ENCODE peak calls at places on chromosomes 5 and 9, in ten cellular contexts. Z is heart left ventricle; C is fibroblast of lung; H is right lobe of liver; Y is endodermal cell; L is cardiac muscle cell; F is A549; T is neural progenitor cell; A is CD8-positive, alpha-beta T cell; I is gastrocnemius medialis. N is an unnamed sample. For H3K4me1, the result is how much of the 10 kb centered on the place peaks cover.

GRCh38 chr5:172110921-172111873 is 76.8 kb downstream of the STK10 start:
- DNase-seq in Z (peak), F (no peak), L (no peak), H (no peak), C (peak), Y (peak), T (peak), I (no peak), A (peak), N (peak)

GRCh38 chr9:37938121-37938906 is 34.4 kb upstream of the SLC25A51 start:
- DNase-seq in T (peak), I (no peak), Z (peak), F (no peak), C (peak), L (no peak), A (no peak), H (no peak), Y (no peak), N (no peak)

GRCh38 chr9:125460883-125461475 is 199.4 kb downstream of the GAPVD1 start:
- DNase-seq in A (no peak), H (peak), L (no peak), C (peak), F (no peak), Z (no peak), I (no peak), Y (no peak), T (no peak), N (no peak)

GRCh38 chr5:14066326-14066725 is 76.8 kb upstream of the TRIO start:
- DNase-seq in A (no peak), L (no peak), C (no peak), I (no peak), H (no peak), F (no peak), Y (no peak), T (no peak), Z (no peak), N (no peak)

GRCh38 chr9:14616188-14616982 is 76.8 kb downstream of the ZDHHC21 start:
- DNase-seq in Z (no peak), H (no peak), Y (no peak), L (peak), I (no peak), C (peak), F (peak), T (peak), A (no peak), N (no peak)

GRCh38 chr5:138629383-138629782 is 54.2 kb upstream of the HSPA9 start:
- DNase-seq in I (no peak), A (no peak), H (no peak), Z (no peak), C (no peak), T (no peak), F (no peak), L (no peak), Y (no peak), N (no peak)

GRCh38 chr9:92094655-92095054 is 20.6 kb downstream of the SPTLC1 start:
- DNase-seq in L (peak), I (no peak), T (no peak), F (no peak), Z (no peak), H (no peak), A (no peak), C (no peak), Y (peak), N (no peak)

GRCh38 chr9:114023961-114024360 is 54.1 kb downstream of the AMBP start:
- DNase-seq in F (no peak), Z (no peak), H (no peak), A (no peak), I (no peak), C (no peak), L (no peak), T (no peak), Y (no peak), N (no peak)

GRCh38 chr9:108316633-108317032 is 539.2 kb downstream of the ACTL7B start:
- DNase-seq in Y (no peak), A (no peak), T (no peak), I (no peak), H (no peak), F (no peak), L (no peak), C (no peak), Z (no peak), N (no peak)

GRCh38 chr9:119004618-119004990 is 364.6 kb downstream of the BRINP1 start:
- DNase-seq in A (no peak), I (peak), C (peak), Z (peak), Y (no peak), L (peak), T (no peak), H (peak), F (no peak), N (peak)

GRCh38 chr5:176619203-176619568 is 9.2 kb upstream of the GPRIN1 start:
- DNase-seq in L (peak), A (peak), T (peak), I (peak), C (peak), Y (peak), Z (peak), F (peak), H (no peak), N (peak)

GRCh38 chr5:154868702-154869101 is 10.3 kb downstream of the CNOT8 start:
- DNase-seq in Y (peak), L (peak), I (peak), H (no peak), T (no peak), F (peak), Z (no peak), A (no peak), C (no peak), N (peak)

GRCh38 chr9:33354651-33355211 is 47.6 kb downstream of the AQP7 start:
- DNase-seq in A (no peak), I (no peak), T (no peak), F (no peak), Z (no peak), C (peak), L (no peak), Y (no peak), H (no peak), N (no peak)

GRCh38 chr9:95049761-95050160 is 267.7 kb downstream of the FANCC start:
- DNase-seq in C (peak), I (no peak), F (no peak), T (no peak), A (no peak), Y (no peak), H (no peak), L (no peak), Z (no peak), N (no peak)

GRCh38 chr9:95044731-95045508 is 272.6 kb downstream of the FANCC start:
- DNase-seq in T (peak), L (peak), Y (peak), I (peak), H (no peak), C (no peak), F (peak), A (no peak), Z (peak), N (peak)

GRCh38 chr9:95045751-95046150 is 271.8 kb downstream of the FANCC start:
- DNase-seq in T (peak), Z (no peak), L (peak), I (no peak), C (no peak), Y (peak), A (no peak), H (no peak), F (no peak), N (no peak)

GRCh38 chr9:95047452-95048224 is 269.9 kb downstream of the FANCC start:
- DNase-seq in L (no peak), I (no peak), Z (no peak), C (no peak), A (no peak), Y (peak), H (no peak), F (no peak), T (no peak), N (no peak)

DNA sequence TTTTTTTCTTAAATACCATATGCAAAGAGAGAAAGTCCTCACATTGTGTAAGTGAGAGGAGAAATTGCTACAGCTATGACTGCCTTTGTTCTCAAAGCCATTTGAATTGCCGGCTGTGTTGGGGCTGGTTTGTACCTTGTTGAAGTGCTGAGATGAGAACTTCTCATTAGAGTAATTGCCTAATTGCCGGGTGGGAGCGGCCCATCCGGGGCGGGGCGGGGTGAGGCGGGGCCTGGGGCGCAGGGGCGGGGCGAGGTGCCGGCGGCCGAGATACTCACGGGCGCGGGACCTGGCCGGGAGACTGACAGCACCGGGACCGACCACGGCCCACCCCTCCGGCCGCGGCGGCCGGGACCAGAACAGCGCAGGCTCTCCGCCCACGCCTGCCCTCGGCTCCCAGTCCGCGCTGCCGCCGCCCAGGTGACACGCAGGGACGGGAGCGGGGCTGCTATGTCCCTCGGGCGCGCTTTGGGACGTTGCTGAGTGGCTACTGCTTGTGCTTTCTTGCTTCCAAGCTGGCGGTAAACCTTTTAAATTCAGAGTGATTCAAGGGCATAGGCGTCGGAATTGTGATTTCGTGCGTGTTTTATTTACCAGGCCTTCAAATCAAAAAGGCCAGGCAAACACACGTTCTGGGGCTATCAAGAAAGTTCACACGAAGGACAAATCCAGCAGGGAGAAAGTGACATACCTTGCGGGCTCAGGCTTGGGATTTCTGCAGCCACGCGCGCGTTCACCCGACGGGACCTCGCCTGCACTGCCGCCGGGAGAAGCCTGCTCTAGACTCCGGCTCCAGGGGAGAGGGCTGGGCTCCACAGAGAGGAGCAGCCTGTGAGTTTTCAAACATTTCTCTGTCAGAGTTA is 269.1 kb downstream of the FANCC start:
- DNase-seq in L (peak), F (no peak), T (peak), C (peak), H (peak), I (peak), A (peak), Y (peak), Z (peak), N (peak)
- H3K4me1 ChIP-seq in L (under half), F (half or more), T (under half), C (under half), H (under half), I (half or more), A (under half), Y (under half), Z (half or more), N (half or more)

DNA sequence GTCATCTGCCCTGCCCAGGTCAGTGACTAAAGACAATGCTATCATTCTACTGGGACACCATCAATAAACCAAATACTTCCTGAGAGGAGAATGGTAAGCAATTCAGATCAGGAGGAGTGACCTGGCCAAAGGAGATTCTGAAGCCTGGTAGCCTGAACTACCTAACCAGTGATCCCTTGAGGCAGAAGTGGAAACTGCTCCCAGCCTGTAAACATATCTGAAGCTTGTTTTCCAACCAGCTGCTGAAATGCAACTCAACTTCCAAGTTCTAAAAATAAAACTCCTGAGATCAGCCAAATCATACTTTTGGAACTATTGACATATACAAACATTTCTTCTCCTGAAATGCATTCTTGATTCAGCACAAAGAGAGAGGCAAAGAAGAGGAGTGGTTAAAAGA is 204.1 kb downstream of the EBF1 start:
- DNase-seq in H (no peak), F (no peak), L (no peak), I (no peak), Z (no peak), A (no peak), T (no peak), C (peak), Y (peak), N (no peak)
- TF ChIP-seq CTCF in H (no peak), F (no peak), L (no peak), I (no peak), Z (peak), A (no peak), T (no peak), C (peak), Y (peak), N (no peak)

DNA sequence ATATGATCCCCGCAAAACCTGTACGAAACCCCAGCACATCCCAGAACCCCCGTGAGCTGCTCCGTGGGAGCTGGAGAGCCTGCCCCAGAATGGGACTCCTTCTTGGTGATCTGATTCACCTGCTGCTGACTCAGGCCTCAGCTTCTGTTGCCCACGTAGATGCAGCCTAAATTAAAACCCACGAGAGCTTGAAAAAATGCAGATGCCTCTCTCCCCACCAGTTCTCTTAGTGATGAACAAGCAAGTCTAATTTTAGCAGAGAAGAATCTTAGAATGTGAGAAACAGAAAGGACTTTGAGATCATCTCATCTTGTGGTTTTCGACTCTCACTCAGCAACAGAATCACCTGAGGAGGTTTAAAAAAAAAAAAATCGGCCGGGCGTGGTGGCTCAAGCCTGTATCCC is 57.6 kb downstream of the TMOD1 start:
- DNase-seq in Z (no peak), L (no peak), T (no peak), C (no peak), Y (no peak), A (no peak), F (no peak), H (no peak), I (peak), N (no peak)
- H3K4me3 ChIP-seq in Z (no peak), L (no peak), T (no peak), C (no peak), Y (no peak), A (no peak), F (no peak), H (no peak), I (no peak), N (no peak)

GRCh38 chr5:168826292-168826725 is 247.1 kb upstream of the PANK3 start:
- DNase-seq in C (no peak), Z (no peak), F (no peak), Y (no peak), H (no peak), A (no peak), I (no peak), L (no peak), T (no peak), N (no peak)
- H3K4me1 ChIP-seq in C (under half), Z (under half), F (under half), Y (under half), H (under half), A (under half), I (under half), L (under half), T (under half), N (under half)

GRCh38 chr5:9515451-9515850 is 30.4 kb downstream of the SEMA5A start:
- DNase-seq in L (peak), I (no peak), T (no peak), Y (no peak), H (no peak), F (no peak), Z (peak), C (no peak), A (no peak), N (no peak)

GRCh38 chr5:9516591-9516990 is 29.3 kb downstream of the SEMA5A start:
- DNase-seq in H (no peak), F (no peak), Y (peak), A (no peak), C (no peak), L (no peak), I (no peak), Z (no peak), T (peak), N (no peak)

GRCh38 chr5:9512452-9512851 is 33.4 kb downstream of the SEMA5A start:
- DNase-seq in L (no peak), F (no peak), Y (no peak), Z (no peak), T (no peak), I (no peak), A (no peak), C (peak), H (no peak), N (no peak)

GRCh38 chr5:9513825-9514224 is 32.0 kb downstream of the SEMA5A start:
- DNase-seq in H (no peak), C (peak), L (peak), I (no peak), Y (peak), A (no peak), T (peak), F (no peak), Z (no peak), N (no peak)

DNA sequence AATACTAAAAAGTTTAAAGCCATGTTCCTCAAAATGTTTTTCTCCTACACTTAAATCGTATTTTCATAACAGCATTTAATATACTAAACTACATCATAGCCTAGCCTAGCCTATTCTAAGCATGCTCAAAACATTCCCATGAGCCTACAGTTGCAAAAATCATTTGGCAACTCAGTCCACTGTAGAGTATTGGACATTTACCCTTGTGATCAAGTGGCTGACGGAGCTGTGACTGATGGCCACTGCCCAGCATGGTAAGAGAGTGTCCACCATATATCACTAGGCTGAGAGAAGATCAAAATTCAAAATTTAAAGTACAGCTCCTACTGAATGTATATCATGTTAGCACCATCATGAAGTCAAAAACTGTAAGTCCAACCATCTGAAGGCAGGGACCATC is 30.9 kb downstream of the SEMA5A start:
- DNase-seq in T (no peak), H (no peak), A (no peak), L (peak), I (no peak), Z (peak), C (no peak), Y (no peak), F (no peak), N (no peak)
- TF ChIP-seq CTCF in T (no peak), H (no peak), A (no peak), L (no peak), I (no peak), Z (no peak), C (no peak), Y (no peak), F (no peak), N (no peak)

GRCh38 chr9:121298016-121298538 is 30.1 kb downstream of the GSN start:
- DNase-seq in I (no peak), A (no peak), Y (peak), T (peak), H (no peak), Z (no peak), L (no peak), C (no peak), F (no peak), N (peak)

GRCh38 chr9:121298689-121299112 is 30.7 kb downstream of the GSN start:
- DNase-seq in F (no peak), I (no peak), C (no peak), Z (peak), H (no peak), A (no peak), L (no peak), T (peak), Y (peak), N (peak)

GRCh38 chr9:121300283-121301119 is 32.5 kb downstream of the GSN start:
- DNase-seq in T (no peak), L (no peak), Y (no peak), H (no peak), F (no peak), A (no peak), C (no peak), Z (peak), I (no peak), N (peak)

GRCh38 chr9:121299125-121299466 is 31.1 kb downstream of the GSN start:
- DNase-seq in Z (peak), A (no peak), F (no peak), T (no peak), L (no peak), I (no peak), H (no peak), C (no peak), Y (peak), N (no peak)

DNA sequence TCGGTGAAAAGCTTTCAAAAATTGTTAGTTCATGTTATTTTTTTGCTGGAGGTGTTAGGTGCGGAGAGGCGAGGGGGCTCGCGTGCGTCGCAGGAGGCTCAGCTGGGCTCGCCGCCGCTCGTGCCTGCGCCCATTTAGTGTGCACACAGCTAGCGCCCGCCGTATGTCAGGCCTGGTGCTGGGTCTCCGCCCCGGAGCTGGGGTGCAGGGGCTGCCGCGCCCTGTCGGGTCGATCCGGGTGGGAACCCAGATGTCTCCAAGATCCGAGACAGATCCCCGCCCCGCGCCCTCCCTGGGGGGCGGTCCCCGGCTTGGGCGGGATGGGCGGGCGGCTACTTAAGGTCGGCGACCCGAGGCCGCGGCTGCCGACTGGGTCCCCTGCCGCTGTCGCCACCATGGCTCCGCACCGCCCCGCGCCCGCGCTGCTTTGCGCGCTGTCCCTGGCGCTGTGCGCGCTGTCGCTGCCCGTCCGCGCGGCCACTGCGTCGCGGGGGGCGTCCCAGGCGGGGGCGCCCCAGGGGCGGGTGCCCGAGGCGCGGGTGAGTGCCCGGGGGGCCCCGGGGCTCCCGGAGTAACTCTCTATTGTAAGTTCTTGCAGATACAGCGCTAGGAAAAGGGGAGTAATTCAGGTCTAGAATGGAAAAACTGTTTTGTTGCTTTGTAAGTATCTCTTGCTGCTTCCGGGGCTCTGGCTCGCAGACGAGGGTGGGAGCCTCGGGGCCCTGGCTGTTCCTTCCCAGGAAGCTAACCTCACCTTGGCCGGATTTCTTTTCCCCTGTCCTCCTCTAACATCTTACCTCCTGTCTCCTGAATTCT is 31.7 kb downstream of the GSN start:
- DNase-seq in C (no peak), T (peak), F (no peak), A (no peak), Z (peak), H (no peak), L (peak), Y (peak), I (peak), N (peak)
- H3K4me3 ChIP-seq in C (peak), T (peak), F (peak), A (peak), Z (peak), H (peak), L (peak), Y (peak), I (peak), N (peak)

N was measured in psoas muscle.